ENCODE peak calls at places on chromosomes 5 and 9, in ten cellular contexts. J is T1000; A is stimulated activated CD4-positive, alpha-beta T cell treated with anti-CD3 and anti-CD28 coated beads, Interleukin-15, amount 100 ng/mL, for 1 hour; L is anterior cingulate cortex; O is IMR-90; F is left kidney; B is effector memory CD4-positive, alpha-beta T cell; T is lower leg skin; R is activated naive CD4-positive, alpha-beta T cell treated with anti-CD3 and anti-CD28 coated beads for 36 hours; W is iris pigment epithelial cell. Z is an unnamed sample.

GRCh38 chr5:172123269-172123692 is 64.7 kb downstream of the STK10 start:
- DNase-seq in J (peak; percentile 12), A (no peak), L (peak; percentile 54), O (peak; percentile 67), F (peak; percentile 54), B (no peak), T (peak; percentile 94), R (no peak), W (peak; percentile 75), Z (peak; percentile 46)

GRCh38 chr5:13957032-13957645 is 12.7 kb upstream of the DNAH5 start:
- DNase-seq in J (peak; percentile 1), A (no peak), L (peak; percentile 16), O (peak; percentile 78), F (peak; percentile 82), B (no peak), T (no peak), R (peak; percentile 42), W (peak; percentile 67), Z (no peak)

GRCh38 chr9:133521122-133522072 is 3.4 kb downstream of the MYMK start:
- DNase-seq in J (no peak), A (no peak), L (peak; percentile 66), O (no peak), F (peak; percentile 23), B (no peak), T (no peak), R (no peak), W (no peak), Z (no peak)

GRCh38 chr9:13186091-13186490 is 93.4 kb downstream of the MPDZ start:
- DNase-seq in J (no peak), A (no peak), L (no peak), O (peak; percentile 23), F (no peak), B (no peak), T (no peak), R (no peak), W (peak; percentile 51), Z (no peak)

GRCh38 chr5:28397502-28397941 is 1359.1 kb upstream of the CDH9 start:
- DNase-seq in J (no peak), A (no peak), L (no peak), O (no peak), F (peak; percentile 59), B (no peak), T (no peak), R (no peak), W (peak; percentile 77), Z (no peak)

GRCh38 chr5:112694853-112695709 is 42.6 kb upstream of the APC start:
- DNase-seq in J (peak; percentile 4), A (no peak), L (no peak), O (peak; percentile 59), F (no peak), B (no peak), T (no peak), R (no peak), W (peak; percentile 95), Z (no peak)

GRCh38 chr9:107899961-107900330 is 410.4 kb upstream of the KLF4 start:
- DNase-seq in J (no peak), A (no peak), L (no peak), O (no peak), F (no peak), B (no peak), T (no peak), R (no peak), W (no peak), Z (no peak)

GRCh38 chr9:137168907-137169763 is 716 bp downstream of the LRRC26 start:
- DNase-seq in J (no peak), A (no peak), L (no peak), O (peak; percentile 19), F (peak; percentile 82), B (no peak), T (no peak), R (no peak), W (peak; percentile 60), Z (no peak)

GRCh38 chr9:83920469-83920941 is 727 bp downstream of the KIF27 start:
- DNase-seq in J (no peak), A (no peak), L (no peak), O (peak; percentile 38), F (no peak), B (no peak), T (peak; percentile 85), R (no peak), W (peak; percentile 54), Z (peak; percentile 74)

Z was measured in thyroid gland.